ENCODE peak calls at places on chromosomes 12 and 14, in ten cellular contexts. M, E, D, N, B, V, G, X, L and T are unnamed samples.

GRCh38 chr12:42104784-42105183 is 39.9 kb downstream of the GXYLT1 start:
- DNase-seq in M (no peak), E (no peak), D (no peak), N (no peak), B (no peak), V (no peak), G (no peak), X (no peak), L (no peak), T (no peak)

GRCh38 chr12:69553626-69554248 is 31.5 kb upstream of the CCT2 start:
- DNase-seq in M (peak), E (no peak), D (no peak), N (no peak), B (peak), V (peak), G (no peak), X (no peak), L (peak), T (no peak)

GRCh38 chr12:111642681-111643427 is 42.9 kb downstream of the BRAP start:
- DNase-seq in M (no peak), E (no peak), D (no peak), N (no peak), B (no peak), V (no peak), G (no peak), X (no peak), L (no peak), T (no peak)

GRCh38 chr12:89880695-89881350 is 172.2 kb upstream of the ATP2B1 start:
- DNase-seq in M (no peak), E (no peak), D (no peak), N (no peak), B (no peak), V (no peak), G (no peak), X (no peak), L (no peak), T (no peak)

GRCh38 chr14:105201928-105202513 is 20.9 kb upstream of the NUDT14 start:
- DNase-seq in M (no peak), E (no peak), D (no peak), N (no peak), B (no peak), V (no peak), G (no peak), X (no peak), L (no peak), T (no peak)

GRCh38 chr12:10783252-10783651 is 19.2 kb downstream of the TAS2R7 start:
- DNase-seq in M (no peak), E (no peak), D (no peak), N (no peak), B (no peak), V (no peak), G (no peak), X (no peak), L (no peak), T (no peak)

GRCh38 chr14:103072595-103073366 is 11.2 kb upstream of the LBHD2 start:
- DNase-seq in M (no peak), E (no peak), D (no peak), N (no peak), B (no peak), V (no peak), G (no peak), X (no peak), L (no peak), T (no peak)

GRCh38 chr12:106084048-106084671 is 54.6 kb downstream of the NUAK1 start:
- DNase-seq in M (no peak), E (no peak), D (no peak), N (peak), B (peak), V (peak), G (no peak), X (no peak), L (peak), T (no peak)

GRCh38 chr12:6280053-6280469 is 30.4 kb upstream of the PLEKHG6 start:
- DNase-seq in M (no peak), E (peak), D (no peak), N (no peak), B (peak), V (peak), G (no peak), X (no peak), L (peak), T (no peak)

GRCh38 chr14:95300002-95300696 is 19.6 kb downstream of the CLMN start:
- DNase-seq in M (no peak), E (no peak), D (no peak), N (no peak), B (no peak), V (no peak), G (no peak), X (no peak), L (no peak), T (no peak)

GRCh38 chr12:55929306-55929791 is 1.6 kb upstream of the DGKA start:
- DNase-seq in M (no peak), E (no peak), D (peak), N (no peak), B (no peak), V (no peak), G (no peak), X (peak), L (no peak), T (no peak)